ENCODE peak calls at places on chromosome 22, in six cellular contexts. H, P, T, K, N and U are unnamed samples.

GRCh38 chr22:41913842-41914534 is 886 bp downstream of the SHISA8 start:
- DNase-seq in H (no peak), P (no peak), T (no peak), K (no peak), N (no peak), U (no peak)

GRCh38 chr22:25747245-25747944 is 5.4 kb downstream of the MYO18B start:
- DNase-seq in H (no peak), P (peak), T (no peak), K (peak), N (peak), U (no peak)

GRCh38 chr22:23894710-23895598 is 771 bp downstream of the MIF start:
- DNase-seq in H (peak), P (peak), T (peak), K (peak), N (peak), U (no peak)

GRCh38 chr22:50603511-50604255 is 3.1 kb downstream of the MAPK8IP2 start:
- DNase-seq in H (no peak), P (no peak), T (no peak), K (no peak), N (peak), U (no peak)

GRCh38 chr22:22761606-22761962 is 117.2 kb downstream of the GGTLC2 start:
- DNase-seq in H (no peak), P (peak), T (no peak), K (no peak), N (no peak), U (no peak)

GRCh38 chr22:22917377-22917776 is 29.8 kb downstream of the IGLL5 start:
- DNase-seq in H (no peak), P (no peak), T (no peak), K (no peak), N (no peak), U (no peak)

GRCh38 chr22:23903328-23903971 is 9.3 kb downstream of the MIF start:
- DNase-seq in H (no peak), P (peak), T (no peak), K (no peak), N (peak), U (no peak)

GRCh38 chr22:48106715-48107259 is 1344.3 kb downstream of the TBC1D22A start:
- DNase-seq in H (no peak), P (no peak), T (no peak), K (no peak), N (no peak), U (no peak)

GRCh38 chr22:42360348-42360747 is 71.9 kb downstream of the NFAM1 start:
- DNase-seq in H (no peak), P (no peak), T (no peak), K (no peak), N (no peak), U (no peak)

GRCh38 chr22:37343343-37343742 is 61.0 kb downstream of the CYTH4 start:
- DNase-seq in H (peak), P (no peak), T (no peak), K (no peak), N (no peak), U (no peak)

GRCh38 chr22:49276567-49276966 is 551.1 kb downstream of the BRD1 start:
- DNase-seq in H (no peak), P (no peak), T (peak), K (no peak), N (no peak), U (no peak)

GRCh38 chr22:39301108-39301507 is 18.3 kb downstream of the RPL3 start:
- DNase-seq in H (no peak), P (no peak), T (no peak), K (no peak), N (no peak), U (no peak)

GRCh38 chr22:49368976-49369725 is 458.5 kb downstream of the BRD1 start:
- DNase-seq in H (peak), P (no peak), T (peak), K (no peak), N (no peak), U (no peak)

GRCh38 chr22:23395476-23396361 is 184.4 kb downstream of the IGLL1 start:
- DNase-seq in H (no peak), P (no peak), T (peak), K (no peak), N (no peak), U (no peak)

GRCh38 chr22:22666307-22667091 is 22.1 kb downstream of the GGTLC2 start:
- DNase-seq in H (no peak), P (no peak), T (no peak), K (peak), N (peak), U (no peak)

GRCh38 chr22:49720279-49720959 is 107.3 kb downstream of the BRD1 start:
- DNase-seq in H (no peak), P (no peak), T (no peak), K (no peak), N (no peak), U (no peak)

GRCh38 chr22:20180245-20180630 is 29.4 kb upstream of the CCDC188 start:
- DNase-seq in H (no peak), P (no peak), T (no peak), K (no peak), N (no peak), U (no peak)
- TF ChIP-seq CTCF in H (no peak), P (no peak), T (no peak), K (peak), N (peak), U (peak)

GRCh38 chr22:27512283-27512761 is 289.2 kb downstream of the MN1 start:
- DNase-seq in H (no peak), P (peak), T (no peak), K (peak), N (peak), U (peak)
- H3K4me3 ChIP-seq in H (no peak), P (peak), T (no peak), K (no peak), N (no peak), U (no peak)

GRCh38 chr22:35299217-35299716 is 427 bp upstream of the TOM1 start:
- DNase-seq in H (no peak), P (no peak), T (no peak), K (peak), N (peak), U (no peak)
- TF ChIP-seq CTCF in H (no peak), P (no peak), T (no peak), K (no peak), N (no peak), U (no peak)

GRCh38 chr22:43378011-43378704 is 33.7 kb upstream of the MPPED1 start:
- DNase-seq in H (no peak), P (no peak), T (no peak), K (peak), N (no peak), U (no peak)
- H3K4me3 ChIP-seq in H (no peak), P (no peak), T (no peak), K (no peak), N (no peak), U (no peak)

DNA sequence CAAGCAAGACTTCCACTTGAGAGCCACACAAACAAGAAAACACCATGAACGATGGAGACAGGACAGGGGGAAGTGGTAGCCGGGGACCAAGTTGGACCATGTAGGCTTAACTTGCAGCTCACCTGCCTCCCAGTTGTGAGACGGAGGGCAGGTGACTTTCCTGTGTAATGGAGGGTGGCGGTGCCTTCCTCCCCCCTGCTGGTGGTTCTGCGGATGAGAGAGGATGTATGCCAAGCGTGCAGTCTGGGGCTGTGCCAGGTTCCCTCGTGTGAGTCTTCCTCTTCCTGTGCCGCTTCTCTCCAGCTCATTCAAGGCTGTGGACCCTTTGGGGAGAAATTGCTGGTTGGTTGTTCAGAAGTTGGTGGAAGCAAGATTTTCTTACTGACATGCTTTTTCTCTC is 35.1 kb downstream of the MPPED1 start:
- DNase-seq in H (no peak), P (no peak), T (peak), K (no peak), N (no peak), U (no peak)
- TF ChIP-seq CTCF in H (no peak), P (no peak), T (no peak), K (no peak), N (no peak), U (no peak)

DNA sequence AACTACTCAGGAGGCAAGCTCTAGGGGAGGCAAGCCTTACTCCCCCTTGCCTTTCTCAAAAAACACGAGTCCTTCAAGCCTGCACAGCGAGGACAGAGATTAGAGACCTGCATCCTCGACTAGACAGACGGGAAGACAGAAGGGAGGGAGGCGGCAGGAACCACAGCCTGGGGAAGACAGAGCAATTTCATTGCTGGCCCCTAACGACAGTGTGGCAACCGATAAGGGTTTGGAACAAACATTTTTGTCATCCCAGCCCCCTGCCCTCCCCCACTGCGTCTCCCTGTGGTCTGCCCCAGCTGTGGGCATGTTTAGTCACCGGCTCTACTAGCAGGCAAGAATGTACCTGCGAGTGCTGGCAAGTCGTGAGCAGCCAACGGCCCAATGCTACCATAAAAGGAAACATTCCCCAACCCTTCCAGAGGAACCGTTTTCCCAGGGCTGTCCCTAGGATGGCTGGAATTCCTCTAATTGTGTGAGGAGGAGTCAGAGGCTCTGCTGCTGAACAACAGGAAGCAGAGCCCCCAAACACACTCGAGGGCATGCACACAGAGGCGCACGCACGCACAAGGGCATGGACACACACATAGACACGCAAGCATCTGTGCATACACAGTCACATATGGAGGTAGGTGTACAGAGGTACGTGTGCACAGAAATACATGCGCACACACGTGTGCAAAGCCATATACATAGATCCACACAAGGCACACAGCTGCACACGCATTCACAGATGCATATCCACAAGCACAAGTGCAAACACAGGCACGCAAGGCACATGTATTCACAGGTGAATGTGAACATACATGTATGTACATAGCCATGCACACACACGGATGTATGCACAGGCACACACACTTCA is 58.3 kb downstream of the MYH9 start:
- DNase-seq in H (peak), P (peak), T (peak), K (peak), N (peak), U (peak)
- H3K4me3 ChIP-seq in H (no peak), P (peak), T (no peak), K (no peak), N (no peak), U (peak)

GRCh38 chr22:45647532-45648225 is 24.0 kb upstream of the ATXN10 start:
- DNase-seq in H (no peak), P (no peak), T (no peak), K (no peak), N (no peak), U (no peak)

GRCh38 chr22:45644714-45645113 is 26.9 kb upstream of the ATXN10 start:
- DNase-seq in H (no peak), P (no peak), T (no peak), K (no peak), N (no peak), U (no peak)

GRCh38 chr22:45645150-45645525 is 26.5 kb upstream of the ATXN10 start:
- DNase-seq in H (no peak), P (no peak), T (no peak), K (no peak), N (no peak), U (no peak)

GRCh38 chr22:45648320-45649070 is 23.1 kb upstream of the ATXN10 start:
- DNase-seq in H (no peak), P (no peak), T (peak), K (no peak), N (no peak), U (no peak)

GRCh38 chr22:45645526-45646414 is 25.9 kb upstream of the ATXN10 start:
- DNase-seq in H (no peak), P (peak), T (peak), K (peak), N (peak), U (peak)
- TF ChIP-seq CTCF in H (peak), P (peak), T (peak), K (peak), N (peak), U (peak)